ENCODE peak calls at places on chromosomes 7 and 10, in eight cellular contexts. One of them, this sample, is unnamed.
A peak's percentile ranks its signal among the peaks of the same experiment; 100 is the strongest.

GRCh38 chr7:80542398-80542797 is 30.5 kb upstream of the GNAT3 start:
- DNase-seq in lower lobe of right lung: no peak
- DNase-seq in kidney: no peak
- DNase-seq in heart left ventricle: no peak
- DNase-seq in psoas muscle: no peak
- DNase-seq in body of pancreas: no peak
- DNase-seq in left ventricle myocardium inferior: no peak
- DNase-seq in Panc1: peak; percentile 47
- DNase-seq in this sample: no peak

GRCh38 chr7:150938566-150938965 is 39.6 kb downstream of the KCNH2 start:
- DNase-seq in psoas muscle: no peak
- DNase-seq in lower lobe of right lung: no peak
- DNase-seq in left ventricle myocardium inferior: no peak
- DNase-seq in body of pancreas: no peak
- DNase-seq in kidney: peak; percentile 15
- DNase-seq in heart left ventricle: no peak
- DNase-seq in Panc1: no peak
- DNase-seq in this sample: no peak

GRCh38 chr10:114850126-114850525 is 28.5 kb downstream of the FHIP2A start:
- DNase-seq in psoas muscle: no peak
- DNase-seq in left ventricle myocardium inferior: no peak
- DNase-seq in heart left ventricle: no peak
- DNase-seq in kidney: no peak
- DNase-seq in Panc1: no peak
- DNase-seq in body of pancreas: no peak
- DNase-seq in lower lobe of right lung: no peak
- DNase-seq in this sample: no peak

GRCh38 chr10:48506147-48506917 is 98.5 kb downstream of the ARHGAP22 start:
- DNase-seq in Panc1: no peak
- DNase-seq in psoas muscle: no peak
- DNase-seq in kidney: no peak
- DNase-seq in body of pancreas: no peak
- DNase-seq in lower lobe of right lung: no peak
- DNase-seq in left ventricle myocardium inferior: no peak
- DNase-seq in heart left ventricle: no peak
- DNase-seq in this sample: peak; percentile 26

GRCh38 chr7:29071203-29071804 is 75.0 kb downstream of the CPVL start:
- DNase-seq in left ventricle myocardium inferior: no peak
- DNase-seq in kidney: no peak
- DNase-seq in body of pancreas: no peak
- DNase-seq in lower lobe of right lung: no peak
- DNase-seq in heart left ventricle: no peak
- DNase-seq in Panc1: no peak
- DNase-seq in psoas muscle: no peak
- DNase-seq in this sample: no peak

GRCh38 chr7:25894002-25894901 is 257.7 kb upstream of the NFE2L3 start:
- DNase-seq in lower lobe of right lung: peak; percentile 49
- DNase-seq in body of pancreas: peak; percentile 72
- DNase-seq in kidney: no peak
- DNase-seq in psoas muscle: peak; percentile 18
- DNase-seq in Panc1: no peak
- DNase-seq in left ventricle myocardium inferior: no peak
- DNase-seq in heart left ventricle: no peak
- DNase-seq in this sample: peak; percentile 48

GRCh38 chr7:150826061-150826849 is 25.7 kb downstream of the TMEM176A start:
- DNase-seq in lower lobe of right lung: no peak
- DNase-seq in left ventricle myocardium inferior: peak; percentile 66
- DNase-seq in psoas muscle: no peak
- DNase-seq in heart left ventricle: peak; percentile 68
- DNase-seq in kidney: no peak
- DNase-seq in body of pancreas: no peak
- DNase-seq in Panc1: no peak
- DNase-seq in this sample: peak; percentile 97

GRCh38 chr7:77649950-77650349 is 46.3 kb upstream of the RSBN1L start:
- DNase-seq in kidney: no peak
- DNase-seq in lower lobe of right lung: no peak
- DNase-seq in left ventricle myocardium inferior: no peak
- DNase-seq in Panc1: no peak
- DNase-seq in heart left ventricle: no peak
- DNase-seq in body of pancreas: no peak
- DNase-seq in psoas muscle: no peak
- DNase-seq in this sample: no peak

GRCh38 chr7:94368371-94368791 is 26.3 kb upstream of the COL1A2 start:
- DNase-seq in psoas muscle: no peak
- DNase-seq in kidney: no peak
- DNase-seq in body of pancreas: peak; percentile 16
- DNase-seq in left ventricle myocardium inferior: no peak
- DNase-seq in heart left ventricle: no peak
- DNase-seq in Panc1: no peak
- DNase-seq in lower lobe of right lung: no peak
- DNase-seq in this sample: no peak

GRCh38 chr10:15814565-15814964 is 45.7 kb downstream of the MINDY3 start:
- DNase-seq in Panc1: no peak
- DNase-seq in lower lobe of right lung: no peak
- DNase-seq in psoas muscle: no peak
- DNase-seq in body of pancreas: no peak
- DNase-seq in left ventricle myocardium inferior: no peak
- DNase-seq in heart left ventricle: no peak
- DNase-seq in kidney: no peak
- DNase-seq in this sample: no peak

GRCh38 chr10:101607124-101607523 is 19.0 kb downstream of the DPCD start:
- DNase-seq in heart left ventricle: no peak
- DNase-seq in Panc1: no peak
- DNase-seq in lower lobe of right lung: no peak
- DNase-seq in psoas muscle: no peak
- DNase-seq in kidney: no peak
- DNase-seq in left ventricle myocardium inferior: no peak
- DNase-seq in body of pancreas: no peak
- DNase-seq in this sample: no peak

GRCh38 chr10:91077549-91078017 is 142.9 kb upstream of the PCGF5 start:
- DNase-seq in kidney: peak; percentile 88
- DNase-seq in psoas muscle: peak; percentile 63
- DNase-seq in body of pancreas: peak; percentile 91
- DNase-seq in left ventricle myocardium inferior: peak; percentile 83
- DNase-seq in heart left ventricle: peak; percentile 83
- DNase-seq in lower lobe of right lung: peak; percentile 66
- DNase-seq in Panc1: no peak
- DNase-seq in this sample: peak; percentile 90

GRCh38 chr7:135620980-135621850 is 41.1 kb upstream of the STMP1 start:
- DNase-seq in body of pancreas: peak; percentile 50
- DNase-seq in Panc1: peak; percentile 75
- DNase-seq in heart left ventricle: peak; percentile 21
- DNase-seq in lower lobe of right lung: no peak
- DNase-seq in left ventricle myocardium inferior: no peak
- DNase-seq in psoas muscle: no peak
- DNase-seq in kidney: no peak
- DNase-seq in this sample: peak; percentile 50

GRCh38 chr7:159049266-159050025 is 95.2 kb downstream of the VIPR2 start:
- DNase-seq in left ventricle myocardium inferior: no peak
- DNase-seq in heart left ventricle: no peak
- DNase-seq in body of pancreas: no peak
- DNase-seq in lower lobe of right lung: peak; percentile 20
- DNase-seq in Panc1: no peak
- DNase-seq in psoas muscle: no peak
- DNase-seq in kidney: no peak
- DNase-seq in this sample: no peak

GRCh38 chr7:64795176-64795575 is 948 bp downstream of the ZNF138 start:
- DNase-seq in kidney: no peak
- DNase-seq in Panc1: no peak
- DNase-seq in heart left ventricle: no peak
- DNase-seq in body of pancreas: no peak
- DNase-seq in psoas muscle: no peak
- DNase-seq in left ventricle myocardium inferior: no peak
- DNase-seq in lower lobe of right lung: no peak
- DNase-seq in this sample: no peak

GRCh38 chr7:81887098-81887497 is 117.3 kb upstream of the HGF start:
- DNase-seq in left ventricle myocardium inferior: no peak
- DNase-seq in psoas muscle: no peak
- DNase-seq in Panc1: no peak
- DNase-seq in body of pancreas: no peak
- DNase-seq in heart left ventricle: no peak
- DNase-seq in lower lobe of right lung: no peak
- DNase-seq in kidney: no peak
- DNase-seq in this sample: no peak

GRCh38 chr10:48490576-48491345 is 114.1 kb downstream of the ARHGAP22 start:
- DNase-seq in lower lobe of right lung: no peak
- DNase-seq in Panc1: no peak
- DNase-seq in body of pancreas: no peak
- DNase-seq in psoas muscle: no peak
- DNase-seq in kidney: peak; percentile 29
- DNase-seq in left ventricle myocardium inferior: no peak
- DNase-seq in heart left ventricle: no peak
- DNase-seq in this sample: no peak

GRCh38 chr10:132469197-132469942 is 68.2 kb upstream of the INPP5A start:
- DNase-seq in Panc1: no peak
- DNase-seq in body of pancreas: peak; percentile 52
- DNase-seq in psoas muscle: peak; percentile 31
- DNase-seq in left ventricle myocardium inferior: peak; percentile 46
- DNase-seq in kidney: peak; percentile 82
- DNase-seq in heart left ventricle: peak; percentile 25
- DNase-seq in lower lobe of right lung: peak; percentile 48
- DNase-seq in this sample: no peak

GRCh38 chr7:27190284-27190748 is 5.3 kb upstream of the HOXA11 start:
- DNase-seq in left ventricle myocardium inferior: no peak
- DNase-seq in heart left ventricle: no peak
- DNase-seq in Panc1: no peak
- DNase-seq in body of pancreas: peak; percentile 1
- DNase-seq in kidney: no peak
- DNase-seq in lower lobe of right lung: no peak
- DNase-seq in psoas muscle: no peak
- DNase-seq in this sample: no peak

GRCh38 chr7:22302951-22303423 is 54.0 kb downstream of the RAPGEF5 start:
- DNase-seq in kidney: no peak
- DNase-seq in psoas muscle: no peak
- DNase-seq in body of pancreas: no peak
- DNase-seq in lower lobe of right lung: no peak
- DNase-seq in left ventricle myocardium inferior: no peak
- DNase-seq in heart left ventricle: no peak
- DNase-seq in Panc1: no peak
- DNase-seq in this sample: no peak

GRCh38 chr10:131874991-131875451 is 25.8 kb upstream of the PPP2R2D start:
- DNase-seq in kidney: peak; percentile 84
- DNase-seq in body of pancreas: peak; percentile 81
- DNase-seq in Panc1: peak; percentile 50
- DNase-seq in heart left ventricle: peak; percentile 61
- DNase-seq in lower lobe of right lung: peak; percentile 77
- DNase-seq in psoas muscle: peak; percentile 74
- DNase-seq in left ventricle myocardium inferior: peak; percentile 66
- DNase-seq in this sample: peak; percentile 57

GRCh38 chr10:48672596-48673255 is 11.9 kb upstream of the WDFY4 start:
- DNase-seq in Panc1: no peak
- DNase-seq in heart left ventricle: no peak
- DNase-seq in lower lobe of right lung: no peak
- DNase-seq in left ventricle myocardium inferior: no peak
- DNase-seq in kidney: no peak
- DNase-seq in psoas muscle: no peak
- DNase-seq in body of pancreas: no peak
- DNase-seq in this sample: no peak

GRCh38 chr10:14146005-14146404 is 184.7 kb downstream of the FRMD4A start:
- DNase-seq in psoas muscle: no peak
- DNase-seq in heart left ventricle: no peak
- DNase-seq in Panc1: no peak
- DNase-seq in kidney: no peak
- DNase-seq in lower lobe of right lung: no peak
- DNase-seq in body of pancreas: no peak
- DNase-seq in left ventricle myocardium inferior: no peak
- DNase-seq in this sample: no peak

GRCh38 chr10:64156131-64156530 is 634.9 kb downstream of the REEP3 start:
- DNase-seq in left ventricle myocardium inferior: no peak
- DNase-seq in body of pancreas: no peak
- DNase-seq in Panc1: no peak
- DNase-seq in kidney: no peak
- DNase-seq in heart left ventricle: no peak
- DNase-seq in lower lobe of right lung: no peak
- DNase-seq in psoas muscle: no peak
- DNase-seq in this sample: no peak

GRCh38 chr7:5672468-5672867 is 109.0 kb downstream of the RNF216 start:
- DNase-seq in body of pancreas: no peak
- DNase-seq in kidney: no peak
- DNase-seq in heart left ventricle: no peak
- DNase-seq in left ventricle myocardium inferior: no peak
- DNase-seq in lower lobe of right lung: no peak
- DNase-seq in Panc1: no peak
- DNase-seq in psoas muscle: no peak
- DNase-seq in this sample: no peak
- H3K4me1 ChIP-seq in body of pancreas: peaks cover 4% of the 10 kb centered on the region
- H3K4me1 ChIP-seq in kidney: peaks cover 7% of the 10 kb centered on the region
- H3K4me1 ChIP-seq in heart left ventricle: peaks cover 2% of the 10 kb centered on the region
- H3K4me1 ChIP-seq in left ventricle myocardium inferior: peaks cover 33% of the 10 kb centered on the region
- H3K4me1 ChIP-seq in lower lobe of right lung: peaks cover 51% of the 10 kb centered on the region
- H3K4me1 ChIP-seq in Panc1: no peaks in the 10 kb centered on the region
- H3K4me1 ChIP-seq in psoas muscle: peaks cover 5% of the 10 kb centered on the region
- H3K4me1 ChIP-seq in this sample: no peaks in the 10 kb centered on the region

GRCh38 chr7:128448751-128449300 is 6.9 kb upstream of the HILPDA start:
- DNase-seq in heart left ventricle: no peak
- DNase-seq in Panc1: no peak
- DNase-seq in psoas muscle: no peak
- DNase-seq in lower lobe of right lung: no peak
- DNase-seq in kidney: no peak
- DNase-seq in body of pancreas: no peak
- DNase-seq in left ventricle myocardium inferior: no peak
- DNase-seq in this sample: no peak
- H3K27ac ChIP-seq in heart left ventricle: no peak overlapping the region
- H3K27ac ChIP-seq in Panc1: peak overlapping the region; percentile 76
- H3K27ac ChIP-seq in psoas muscle: no peak overlapping the region
- H3K27ac ChIP-seq in lower lobe of right lung: no peak overlapping the region
- H3K27ac ChIP-seq in kidney: no peak overlapping the region
- H3K27ac ChIP-seq in body of pancreas: no peak overlapping the region
- H3K27ac ChIP-seq in left ventricle myocardium inferior: no peak overlapping the region
- H3K27ac ChIP-seq in this sample: no peak overlapping the region

GRCh38 chr10:125151824-125152634 is 8.3 kb downstream of the CTBP2 start:
- DNase-seq in Panc1: no peak
- DNase-seq in left ventricle myocardium inferior: peak; percentile 44
- DNase-seq in psoas muscle: no peak
- DNase-seq in heart left ventricle: no peak
- DNase-seq in body of pancreas: peak; percentile 66
- DNase-seq in kidney: peak; percentile 88
- DNase-seq in lower lobe of right lung: peak; percentile 81
- DNase-seq in this sample: peak; percentile 79
- H3K4me3 ChIP-seq in Panc1: no peak overlapping the region
- H3K4me3 ChIP-seq in left ventricle myocardium inferior: no peak overlapping the region
- H3K4me3 ChIP-seq in psoas muscle: no peak overlapping the region
- H3K4me3 ChIP-seq in heart left ventricle: no peak overlapping the region
- H3K4me3 ChIP-seq in body of pancreas: no peak overlapping the region
- H3K4me3 ChIP-seq in kidney: peak overlapping the region; percentile 10
- H3K4me3 ChIP-seq in lower lobe of right lung: peak overlapping the region; percentile 46
- H3K4me3 ChIP-seq in this sample: no peak overlapping the region

GRCh38 chr7:93048136-93048930 is 69.4 kb downstream of the SAMD9 start:
- DNase-seq in psoas muscle: no peak
- DNase-seq in kidney: no peak
- DNase-seq in heart left ventricle: no peak
- DNase-seq in body of pancreas: no peak
- DNase-seq in Panc1: no peak
- DNase-seq in lower lobe of right lung: no peak
- DNase-seq in left ventricle myocardium inferior: no peak
- DNase-seq in this sample: no peak
- H3K4me1 ChIP-seq in psoas muscle: no peaks in the 10 kb centered on the region
- H3K4me1 ChIP-seq in kidney: no peaks in the 10 kb centered on the region
- H3K4me1 ChIP-seq in heart left ventricle: no peaks in the 10 kb centered on the region
- H3K4me1 ChIP-seq in body of pancreas: no peaks in the 10 kb centered on the region
- H3K4me1 ChIP-seq in Panc1: peaks cover 27% of the 10 kb centered on the region
- H3K4me1 ChIP-seq in lower lobe of right lung: no peaks in the 10 kb centered on the region
- H3K4me1 ChIP-seq in left ventricle myocardium inferior: peaks cover 4% of the 10 kb centered on the region
- H3K4me1 ChIP-seq in this sample: no peaks in the 10 kb centered on the region

GRCh38 chr7:106313966-106314365 is 29.2 kb upstream of the NAMPT start:
- DNase-seq in left ventricle myocardium inferior: no peak
- DNase-seq in kidney: no peak
- DNase-seq in psoas muscle: no peak
- DNase-seq in lower lobe of right lung: no peak
- DNase-seq in body of pancreas: no peak
- DNase-seq in heart left ventricle: no peak
- DNase-seq in Panc1: no peak
- DNase-seq in this sample: peak; percentile 6
- H3K27ac ChIP-seq in left ventricle myocardium inferior: no peak overlapping the region
- H3K27ac ChIP-seq in kidney: no peak overlapping the region
- H3K27ac ChIP-seq in psoas muscle: no peak overlapping the region
- H3K27ac ChIP-seq in lower lobe of right lung: peak overlapping the region; percentile 20
- H3K27ac ChIP-seq in body of pancreas: peak overlapping the region; percentile 60
- H3K27ac ChIP-seq in heart left ventricle: no peak overlapping the region
- H3K27ac ChIP-seq in Panc1: no peak overlapping the region
- H3K27ac ChIP-seq in this sample: no peak overlapping the region